ENCODE peak calls at places on chromosomes 12 and 14, in five cellular contexts. A is neuronal stem cell, S is neural progenitor cell, K is IMR-90, L is hepatocyte. N is an unnamed sample.

GRCh38 chr14:58280954-58281787 is 17.2 kb upstream of the ARID4A start:
- DNase-seq in A (no peak), S (no peak), K (peak; percentile 92), L (peak; percentile 71), N (peak; percentile 85)

GRCh38 chr12:68963456-68963859 is 30.5 kb upstream of the CPM start:
- DNase-seq in A (no peak), S (no peak), K (no peak), L (peak; percentile 39), N (no peak)

GRCh38 chr12:132397934-132398385 is 68.6 kb upstream of the GALNT9 start:
- DNase-seq in A (no peak), S (no peak), K (no peak), L (no peak), N (no peak)

GRCh38 chr12:50104614-50105366 is 982 bp downstream of the GPD1 start:
- DNase-seq in A (no peak), S (no peak), K (no peak), L (peak; percentile 68), N (peak; percentile 47)

GRCh38 chr12:77124767-77125166 is 59.4 kb upstream of the E2F7 start:
- DNase-seq in A (no peak), S (no peak), K (peak; percentile 49), L (no peak), N (peak; percentile 15)

GRCh38 chr12:6758511-6758910 is 5.6 kb upstream of the MLF2 start:
- DNase-seq in A (no peak), S (peak; percentile 64), K (no peak), L (peak; percentile 5), N (peak; percentile 11)

GRCh38 chr12:26195250-26195640 is at the start of gene SSPN:
- DNase-seq in A (peak; percentile 12), S (peak; percentile 62), K (peak; percentile 61), L (peak; percentile 69), N (peak; percentile 70)

GRCh38 chr14:104460920-104461651 is 118.5 kb upstream of the C14orf180 start:
- DNase-seq in A (peak; percentile 48), S (peak; percentile 73), K (no peak), L (peak; percentile 34), N (peak; percentile 59)

GRCh38 chr12:94266390-94266789 is 118.0 kb downstream of the PLXNC1 start:
- DNase-seq in A (no peak), S (no peak), K (no peak), L (no peak), N (no peak)

GRCh38 chr12:30515351-30515750 is 180.3 kb downstream of the IPO8 start:
- DNase-seq in A (peak; percentile 11), S (peak; percentile 55), K (no peak), L (peak; percentile 30), N (no peak)

GRCh38 chr14:100246809-100247428 is 8.0 kb downstream of the YY1 start:
- DNase-seq in A (peak; percentile 43), S (peak; percentile 69), K (peak; percentile 47), L (peak; percentile 77), N (peak; percentile 47)

GRCh38 chr12:54215990-54216579 is 27.3 kb upstream of the SMUG1 start:
- DNase-seq in A (no peak), S (no peak), K (no peak), L (peak; percentile 39), N (peak; percentile 69)

GRCh38 chr12:117097159-117097558 is 2.1 kb downstream of the TESC start:
- DNase-seq in A (no peak), S (no peak), K (no peak), L (no peak), N (peak; percentile 79)

GRCh38 chr14:75440733-75441474 is 13.1 kb downstream of the JDP2 start:
- DNase-seq in A (no peak), S (no peak), K (peak; percentile 94), L (no peak), N (no peak)

GRCh38 chr14:103260629-103261124 is 73.4 kb upstream of the EIF5 start:
- DNase-seq in A (no peak), S (no peak), K (peak; percentile 63), L (no peak), N (peak; percentile 78)

GRCh38 chr12:43277630-43278267 is 274.3 kb downstream of the ADAMTS20 start:
- DNase-seq in A (no peak), S (no peak), K (peak; percentile 84), L (peak; percentile 25), N (peak; percentile 42)

GRCh38 chr12:76180401-76181277 is 96.2 kb upstream of the NAP1L1 start:
- DNase-seq in A (no peak), S (no peak), K (no peak), L (no peak), N (no peak)

GRCh38 chr14:23661542-23661941 is 25.4 kb downstream of the DHRS2 start:
- DNase-seq in A (no peak), S (no peak), K (no peak), L (no peak), N (peak; percentile 10)

GRCh38 chr12:20150835-20151234 is 217.5 kb upstream of the PDE3A start:
- DNase-seq in A (no peak), S (no peak), K (no peak), L (no peak), N (no peak)

GRCh38 chr12:122894173-122895121 is 1.5 kb downstream of the VPS37B start:
- DNase-seq in A (no peak), S (no peak), K (no peak), L (no peak), N (no peak)

GRCh38 chr12:122896662-122897061 is 738 bp upstream of the VPS37B start:
- DNase-seq in A (no peak), S (no peak), K (no peak), L (no peak), N (no peak)

GRCh38 chr12:122895290-122895689 is 634 bp downstream of the VPS37B start:
- DNase-seq in A (no peak), S (no peak), K (no peak), L (no peak), N (no peak)

GRCh38 chr12:122893208-122894151 is 2.4 kb downstream of the VPS37B start:
- DNase-seq in A (no peak), S (no peak), K (no peak), L (no peak), N (no peak)

DNA sequence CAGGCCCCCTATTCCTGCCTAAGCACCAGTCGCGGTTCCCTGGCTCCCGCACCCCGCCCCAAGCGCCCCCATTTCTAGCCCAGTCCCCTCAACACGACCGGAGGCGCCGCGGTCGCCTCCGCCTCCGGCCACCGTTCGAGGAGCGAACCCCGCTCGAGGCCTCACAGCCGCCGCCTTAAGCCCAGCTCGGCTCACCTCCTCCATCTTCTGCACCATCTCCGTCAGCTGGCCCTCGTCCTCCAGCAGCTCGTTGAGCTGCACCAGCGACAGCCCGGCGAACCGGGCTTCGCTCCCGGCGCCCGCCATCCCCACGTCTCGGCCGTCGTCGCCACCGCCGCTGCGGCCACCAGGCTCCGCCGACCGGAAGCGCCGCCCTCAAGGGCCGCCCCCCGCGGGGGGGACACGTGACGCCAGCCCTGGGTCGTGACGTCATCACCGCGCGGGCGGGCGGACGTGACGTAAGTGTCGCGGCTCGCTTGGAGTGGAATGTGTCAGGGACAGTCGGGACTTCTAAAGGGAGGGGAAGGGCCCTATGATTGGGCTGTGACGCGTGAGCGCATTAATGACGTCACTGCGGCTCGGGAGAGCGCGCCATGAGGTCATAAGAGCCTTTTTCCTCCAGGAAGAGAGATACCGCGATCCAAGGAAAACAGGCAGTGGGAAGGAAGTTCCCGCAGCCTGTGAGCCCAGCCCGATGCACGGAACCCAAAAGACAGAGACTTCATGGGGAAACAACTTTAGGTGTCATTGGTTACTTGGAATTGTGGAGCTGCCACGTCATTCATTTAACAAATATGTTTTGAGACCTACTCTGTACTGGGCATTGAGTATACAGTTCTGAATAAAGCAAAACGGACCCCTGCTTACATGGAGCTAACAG is at the start of gene VPS37B:
- DNase-seq in A (peak; percentile 83), S (peak; percentile 90), K (peak; percentile 90), L (peak; percentile 93), N (peak; percentile 93)
- H3K4me1 ChIP-seq in A (peaks cover 29% of the 10 kb centered on the region), S (peaks cover 28% of the 10 kb centered on the region), K (peaks cover 19% of the 10 kb centered on the region), L (peaks cover 31% of the 10 kb centered on the region), N (peaks cover 46% of the 10 kb centered on the region)

DNA sequence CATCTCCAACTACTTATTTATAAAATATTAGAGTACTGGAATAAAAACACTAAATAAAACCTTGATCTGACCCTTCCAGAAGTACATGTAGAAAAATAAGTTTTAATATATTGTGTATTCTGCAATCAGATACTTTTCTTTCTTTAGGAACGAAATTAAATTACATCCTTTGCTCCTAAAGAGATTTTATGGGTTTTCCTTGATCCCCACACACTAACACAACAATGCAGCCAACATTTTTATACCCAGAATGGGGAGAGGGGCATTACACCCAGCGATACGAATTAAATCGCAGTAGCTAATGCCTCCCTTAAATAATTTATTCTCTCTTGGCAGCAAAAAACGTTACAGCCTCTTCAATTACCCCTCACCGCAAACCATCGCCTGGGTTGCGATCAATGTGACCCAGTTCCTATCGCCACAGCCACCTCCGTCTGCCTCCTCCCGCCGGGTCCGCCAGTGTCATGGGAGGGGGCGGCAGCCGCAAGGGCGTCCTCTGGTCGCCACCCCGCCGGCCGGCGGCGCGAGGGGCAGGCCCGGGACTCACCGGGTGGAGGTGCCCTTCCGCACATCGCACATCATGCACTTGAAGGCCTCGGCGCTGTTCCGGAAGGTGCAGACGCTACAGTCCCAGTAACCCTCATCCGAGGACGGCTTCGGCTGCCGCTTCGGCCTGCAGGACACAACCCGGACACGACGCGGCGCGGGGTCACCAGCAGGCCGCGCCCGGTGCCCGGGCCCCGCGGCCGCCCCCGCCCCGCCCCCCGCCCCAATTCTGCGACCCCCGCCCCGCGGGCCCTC is 796 bp downstream of the YAF2 start:
- DNase-seq in A (peak; percentile 61), S (peak; percentile 87), K (peak; percentile 75), L (peak; percentile 91), N (peak; percentile 96)
- H2AFZ ChIP-seq in A (peak overlapping the region; percentile 96), S (peak overlapping the region; percentile 69), K (peak overlapping the region; percentile 82), L (peak overlapping the region; percentile 77), N (peak overlapping the region; percentile 91)

GRCh38 chr12:130983328-130984017 is 29.8 kb downstream of the ADGRD1 start:
- DNase-seq in A (no peak), S (no peak), K (no peak), L (peak; percentile 42), N (no peak)

GRCh38 chr12:130981947-130982346 is 28.2 kb downstream of the ADGRD1 start:
- DNase-seq in A (no peak), S (no peak), K (no peak), L (no peak), N (no peak)

GRCh38 chr12:130978785-130979184 is 25.1 kb downstream of the ADGRD1 start:
- DNase-seq in A (no peak), S (no peak), K (no peak), L (no peak), N (no peak)

GRCh38 chr12:130982565-130983225 is 29.0 kb downstream of the ADGRD1 start:
- DNase-seq in A (no peak), S (no peak), K (no peak), L (no peak), N (no peak)

GRCh38 chr12:130981156-130981789 is 27.6 kb downstream of the ADGRD1 start:
- DNase-seq in A (no peak), S (no peak), K (no peak), L (peak; percentile 44), N (no peak)
- H3K4me1 ChIP-seq in A (no peaks in the 10 kb centered on the region), S (no peaks in the 10 kb centered on the region), K (no peaks in the 10 kb centered on the region), L (peaks cover 26% of the 10 kb centered on the region), N (no peaks in the 10 kb centered on the region)

GRCh38 chr12:81077686-81078441 is at the start of gene ACSS3:
- DNase-seq in A (peak; percentile 80), S (peak; percentile 92), K (no peak), L (peak; percentile 57), N (peak; percentile 53)

GRCh38 chr12:81077329-81077685 is 572 bp upstream of the ACSS3 start:
- DNase-seq in A (peak; percentile 57), S (peak; percentile 80), K (no peak), L (no peak), N (peak; percentile 80)

GRCh38 chr12:81079280-81080076 is 1.6 kb downstream of the ACSS3 start:
- DNase-seq in A (no peak), S (no peak), K (no peak), L (no peak), N (no peak)

GRCh38 chr12:81080431-81080983 is 2.6 kb downstream of the ACSS3 start:
- DNase-seq in A (no peak), S (no peak), K (peak; percentile 9), L (no peak), N (peak; percentile 41)

GRCh38 chr12:81078469-81079196 is 754 bp downstream of the ACSS3 start:
- DNase-seq in A (no peak), S (peak; percentile 31), K (peak; percentile 46), L (peak; percentile 54), N (peak; percentile 79)
- H2AFZ ChIP-seq in A (peak overlapping the region; percentile 92), S (peak overlapping the region; percentile 100), K (peak overlapping the region; percentile 93), L (peak overlapping the region; percentile 97), N (peak overlapping the region; percentile 85)

N was measured in osteoblast.